ENCODE peak calls at places on chromosomes 12 and 14, in nine cellular contexts. E is sigmoid colon, C is activated B cell treated with CpG ODN at 0.5 μM for 24 hours, P is vagina, I is lower leg skin, B is transverse colon, A is cardiac fibroblast, R is dorsolateral prefrontal cortex, G is AG04450. U is an unnamed sample.

GRCh38 chr12:69898236-69898635 is 73.2 kb downstream of the MYRFL start:
- DNase-seq in C (no peak), R (no peak), I (no peak), G (no peak), E (no peak), A (no peak), P (no peak), B (no peak), U (no peak)

GRCh38 chr12:124676725-124677462 is 109.5 kb upstream of the NCOR2 start:
- DNase-seq in E (no peak), B (no peak), A (no peak), I (no peak), G (no peak), P (no peak), C (no peak), R (no peak), U (no peak)

GRCh38 chr14:22737052-22737451 is 29.4 kb upstream of the OXA1L start:
- DNase-seq in A (no peak), C (no peak), P (no peak), G (no peak), I (no peak), B (no peak), E (no peak), R (no peak), U (no peak)

GRCh38 chr14:106879241-106879640 is 1352.9 kb downstream of the TMEM121 start:
- DNase-seq in A (no peak), R (no peak), P (no peak), G (no peak), I (no peak), B (peak; percentile 72), C (no peak), E (no peak), U (peak; percentile 27)

GRCh38 chr14:56979961-56980360 is 169.7 kb upstream of the OTX2 start:
- DNase-seq in B (no peak), R (no peak), P (no peak), C (no peak), I (no peak), E (no peak), A (no peak), G (no peak), U (no peak)

GRCh38 chr14:52553002-52553670 is 500 bp downstream of the GPR137C start:
- DNase-seq in G (no peak), C (no peak), P (no peak), I (peak; percentile 19), A (peak; percentile 6), E (peak; percentile 75), B (peak; percentile 35), R (peak; percentile 26), U (peak; percentile 43)

GRCh38 chr12:111730420-111730819 is 36.3 kb upstream of the ALDH2 start:
- DNase-seq in E (no peak), B (no peak), P (no peak), A (no peak), G (no peak), R (no peak), C (no peak), I (no peak), U (no peak)

GRCh38 chr14:101820283-101820798 is 58.8 kb downstream of the PPP2R5C start:
- DNase-seq in P (no peak), I (no peak), R (no peak), E (no peak), A (no peak), B (no peak), C (no peak), G (no peak), U (peak; percentile 55)

GRCh38 chr14:104824353-104824997 is 23.6 kb downstream of the ZBTB42 start:
- DNase-seq in B (no peak), I (no peak), A (no peak), R (no peak), C (no peak), E (no peak), G (no peak), P (no peak), U (no peak)

GRCh38 chr12:65602579-65603295 is 221.5 kb upstream of the HMGA2 start:
- DNase-seq in A (peak; percentile 96), C (no peak), G (peak; percentile 87), I (peak; percentile 76), E (peak; percentile 76), B (peak; percentile 80), R (peak; percentile 45), P (no peak), U (peak; percentile 15)

GRCh38 chr12:107318554-107318803 is 225.1 kb upstream of the CRY1 start:
- DNase-seq in B (no peak), R (peak; percentile 4), C (no peak), E (no peak), A (no peak), G (no peak), I (no peak), P (no peak), U (no peak)

GRCh38 chr12:14327717-14328116 is 37.8 kb upstream of the ATF7IP start:
- DNase-seq in R (no peak), C (no peak), G (no peak), A (no peak), P (no peak), I (no peak), E (no peak), B (no peak), U (no peak)

GRCh38 chr14:85909581-85909980 is 379.6 kb downstream of the FLRT2 start:
- DNase-seq in G (no peak), P (no peak), A (no peak), R (no peak), I (no peak), C (no peak), E (no peak), B (no peak), U (no peak)

GRCh38 chr14:105311838-105312237 is 2.7 kb upstream of the PACS2 start:
- DNase-seq in I (no peak), P (no peak), C (no peak), A (no peak), R (no peak), G (no peak), B (no peak), E (no peak), U (no peak)

GRCh38 chr12:121376754-121377697 is 22.9 kb upstream of the RNF34 start:
- DNase-seq in G (no peak), A (no peak), R (no peak), C (no peak), E (no peak), I (no peak), B (no peak), P (no peak), U (no peak)

GRCh38 chr14:105659935-105660527 is 133.6 kb downstream of the TMEM121 start:
- DNase-seq in R (no peak), P (no peak), G (no peak), B (no peak), A (no peak), I (no peak), C (no peak), E (no peak), U (no peak)

GRCh38 chr14:88212691-88213090 is 110.4 kb downstream of the KCNK10 start:
- DNase-seq in R (no peak), B (no peak), I (no peak), C (no peak), P (no peak), A (no peak), E (no peak), G (no peak), U (no peak)

GRCh38 chr12:15928345-15928744 is 17.2 kb downstream of the DERA start:
- DNase-seq in E (no peak), I (no peak), R (no peak), B (no peak), G (peak; percentile 81), C (no peak), A (peak; percentile 56), P (no peak), U (no peak)

GRCh38 chr14:104680806-104681688 is 8.4 kb upstream of the INF2 start:
- DNase-seq in C (peak; percentile 47), P (no peak), G (no peak), R (peak; percentile 89), B (peak; percentile 77), A (peak; percentile 82), E (peak; percentile 89), I (peak; percentile 73), U (no peak)

DNA sequence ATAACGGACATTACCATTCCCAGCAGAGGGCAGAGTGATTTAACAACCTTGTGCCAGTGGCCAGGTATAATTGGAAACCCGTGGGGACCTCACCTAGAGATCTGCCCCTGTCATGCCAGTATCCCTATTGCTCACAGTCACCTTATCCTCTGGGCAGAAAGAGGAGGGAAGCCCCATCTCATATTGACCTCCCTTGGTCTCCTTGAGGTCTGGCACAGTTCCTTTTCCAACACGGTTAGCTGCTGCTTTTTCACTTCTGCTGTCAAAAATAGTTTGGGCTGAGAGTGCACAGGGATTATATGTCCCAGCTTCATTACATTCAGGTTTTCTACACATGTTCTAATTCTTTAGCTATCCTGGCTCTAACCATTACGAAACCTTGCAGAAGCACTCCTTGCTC is 111.6 kb upstream of the MIS18BP1 start:
- DNase-seq in I (no peak), P (no peak), E (no peak), B (no peak), R (no peak), A (no peak), G (no peak), C (no peak), U (no peak)
- TF ChIP-seq CTCF in I (no peak), P (no peak), E (no peak), B (no peak), R (no peak), A (no peak), G (no peak), C (no peak), U (no peak)

DNA sequence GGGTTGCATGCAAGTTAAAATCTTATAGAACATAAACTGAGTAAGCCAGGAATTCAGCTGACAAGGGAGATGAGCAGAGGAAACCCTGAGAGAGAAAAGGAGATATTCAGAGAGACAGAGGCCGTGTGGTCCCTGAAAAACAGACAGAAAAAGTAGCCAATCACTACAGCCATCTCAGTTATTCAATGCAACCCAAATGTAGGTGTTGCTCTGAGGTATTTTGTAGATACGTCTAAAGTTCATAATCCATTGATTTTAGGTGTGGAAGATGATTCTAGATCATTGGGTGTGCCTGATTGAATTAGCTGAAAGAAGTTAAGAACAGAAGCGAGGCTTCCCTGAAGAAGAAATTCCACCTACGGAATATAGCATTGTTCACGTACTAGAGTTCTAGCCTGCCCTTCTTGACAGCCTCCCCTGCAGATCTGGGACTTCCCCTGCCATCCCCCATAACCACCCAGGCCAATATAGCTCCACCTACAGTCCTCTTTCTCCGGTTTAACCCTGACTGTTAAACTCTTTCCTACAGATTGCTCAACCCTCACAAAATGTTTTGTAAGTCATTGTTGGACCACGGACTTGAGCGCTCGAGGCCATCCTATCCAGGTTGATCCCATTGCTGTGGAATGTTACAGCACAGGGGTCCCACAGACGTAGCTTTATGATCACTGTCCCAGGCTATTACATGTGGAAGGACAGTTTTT is 21.7 kb downstream of the AICDA start:
- DNase-seq in I (no peak), P (no peak), A (no peak), E (no peak), G (no peak), C (no peak), B (no peak), R (no peak), U (no peak)
- TF ChIP-seq CTCF in I (no peak), P (no peak), A (no peak), E (no peak), G (no peak), C (no peak), B (no peak), R (no peak), U (no peak)

GRCh38 chr14:68139466-68140110 is 320.0 kb downstream of the RAD51B start:
- DNase-seq in G (no peak), E (peak; percentile 68), A (no peak), C (no peak), B (no peak), P (no peak), R (no peak), I (no peak), U (no peak)
- TF ChIP-seq CTCF in G (no peak), E (no peak), A (no peak), C (no peak), B (no peak), P (no peak), R (no peak), I (no peak), U (no peak)

GRCh38 chr14:94624537-94625352 is 12.6 kb downstream of the SERPINA3 start:
- DNase-seq in C (no peak), P (no peak), I (no peak), B (no peak), E (peak; percentile 17), G (no peak), A (no peak), R (no peak), U (no peak)
- TF ChIP-seq CTCF in C (no peak), P (no peak), I (no peak), B (no peak), E (no peak), G (no peak), A (no peak), R (no peak), U (no peak)

U was measured in natural killer cell.